ENCODE peak calls at places on chromosomes 13 and 19, in four cellular contexts. K is fibroblast of mammary gland; H is AG09309; J is stimulated activated CD4-positive, alpha-beta T cell treated with anti-CD3 and anti-CD28 coated beads, Interleukin-15, amount 100 ng/mL, for 1 hour. N is an unnamed sample.

GRCh38 chr13:85261757-85262346 is 537.4 kb downstream of the SLITRK6 start:
- DNase-seq in H (no peak), J (no peak), K (peak; percentile 0), N (no peak)

GRCh38 chr13:90979059-90979458 is 368.4 kb upstream of the MIR17HG start:
- DNase-seq in H (no peak), J (no peak), K (no peak), N (no peak)

GRCh38 chr19:29260477-29261317 is 47.7 kb upstream of the UQCRFS1 start:
- DNase-seq in H (no peak), K (peak; percentile 36), J (no peak), N (no peak)

GRCh38 chr19:38946229-38947010 is 15.7 kb downstream of the MRPS12 start:
- DNase-seq in H (no peak), K (no peak), J (no peak), N (no peak)

GRCh38 chr13:113299951-113300350 is 2.9 kb downstream of the LAMP1 start:
- DNase-seq in K (peak; percentile 43), H (no peak), J (no peak), N (no peak)

GRCh38 chr13:28094311-28094710 is 6.1 kb downstream of the FLT3 start:
- DNase-seq in K (no peak), H (no peak), J (no peak), N (no peak)

GRCh38 chr19:1266116-1266817 is 2.9 kb upstream of the CIRBP start:
- DNase-seq in J (peak; percentile 73), H (no peak), K (peak; percentile 87), N (no peak)

GRCh38 chr19:33291623-33292534 is 10.5 kb downstream of the CEBPA start:
- DNase-seq in H (no peak), J (no peak), K (no peak), N (no peak)

GRCh38 chr19:29084266-29084665 is 128.7 kb downstream of the UQCRFS1 start:
- DNase-seq in H (peak; percentile 4), K (peak; percentile 31), J (no peak), N (no peak)

GRCh38 chr13:57630661-57631606 is 610 bp upstream of the PCDH17 start:
- DNase-seq in H (no peak), J (no peak), K (peak; percentile 46), N (no peak)

GRCh38 chr13:20360041-20360491 is 127.9 kb upstream of the GJB6 start:
- DNase-seq in H (no peak), K (peak; percentile 76), J (no peak), N (no peak)

GRCh38 chr19:1307755-1308303 is 22.2 kb downstream of the EFNA2 start:
- DNase-seq in J (no peak), H (no peak), K (no peak), N (no peak)

GRCh38 chr19:54190942-54191670 is at the start of gene TSEN34:
- DNase-seq in J (peak; percentile 85), K (peak; percentile 70), H (no peak), N (no peak)

GRCh38 chr13:49356224-49356623 is 87.6 kb downstream of the CAB39L start:
- DNase-seq in H (peak; percentile 83), J (no peak), K (peak; percentile 91), N (peak; percentile 84)

GRCh38 chr19:2623743-2624142 is 78.8 kb downstream of the GNG7 start:
- DNase-seq in H (no peak), K (no peak), J (no peak), N (no peak)

GRCh38 chr19:54191671-54192453 is 754 bp downstream of the TSEN34 start:
- DNase-seq in H (no peak), J (no peak), K (no peak), N (no peak)

GRCh38 chr19:28867978-28868377 is 345.0 kb downstream of the UQCRFS1 start:
- DNase-seq in K (no peak), J (no peak), H (no peak), N (no peak)

GRCh38 chr19:55959996-55960675 is 12.5 kb downstream of the NLRP8 start:
- DNase-seq in H (no peak), J (no peak), K (no peak), N (no peak)

GRCh38 chr19:33150852-33151518 is 19.1 kb downstream of the WDR88 start:
- DNase-seq in J (no peak), K (no peak), H (no peak), N (no peak)

GRCh38 chr19:10651821-10652220 is 2.3 kb upstream of the ILF3 start:
- DNase-seq in J (no peak), K (no peak), H (no peak), N (no peak)

GRCh38 chr13:98888222-98888889 is 89.5 kb downstream of the DOCK9 start:
- DNase-seq in H (no peak), K (no peak), J (no peak), N (no peak)

GRCh38 chr13:99269627-99270252 is 11.6 kb upstream of the GPR18 start:
- DNase-seq in H (peak; percentile 40), K (peak; percentile 77), J (no peak), N (no peak)

GRCh38 chr19:14347999-14348889 is 33.0 kb upstream of the ADGRE5 start:
- DNase-seq in H (no peak), J (peak; percentile 35), K (peak; percentile 43), N (no peak)

GRCh38 chr19:49771674-49772139 is 4.9 kb downstream of the AP2A1 start:
- DNase-seq in J (no peak), H (no peak), K (no peak), N (no peak)

GRCh38 chr19:27966390-27966816 is 1246.5 kb downstream of the UQCRFS1 start:
- DNase-seq in H (no peak), J (no peak), K (peak; percentile 27), N (no peak)

GRCh38 chr19:41123716-41124244 is 9.5 kb downstream of the CYP2F1 start:
- DNase-seq in K (no peak), J (no peak), H (no peak), N (no peak)

GRCh38 chr13:113448885-113449692 is 4.2 kb downstream of the ADPRHL1 start:
- DNase-seq in J (peak; percentile 43), K (peak; percentile 93), H (no peak), N (no peak)

GRCh38 chr13:44574466-44574855 is 1.7 kb downstream of the TSC22D1 start:
- DNase-seq in J (no peak), H (no peak), K (peak; percentile 40), N (no peak)

GRCh38 chr19:8593931-8594330 is 16.6 kb downstream of the ADAMTS10 start:
- DNase-seq in K (no peak), H (no peak), J (no peak), N (no peak)

GRCh38 chr19:29528946-29529645 is 3.3 kb downstream of the VSTM2B start:
- DNase-seq in H (no peak), J (no peak), K (no peak), N (no peak)

GRCh38 chr19:16139752-16140151 is 3.7 kb upstream of the HSH2D start:
- DNase-seq in H (no peak), J (no peak), K (no peak), N (no peak)

GRCh38 chr13:110415669-110416068 is 108.6 kb downstream of the COL4A2 start:
- DNase-seq in K (peak; percentile 62), H (no peak), J (no peak), N (no peak)

GRCh38 chr13:85651440-85651839 is 147.8 kb downstream of the SLITRK6 start:
- DNase-seq in H (no peak), J (no peak), K (no peak), N (no peak)

GRCh38 chr19:10333758-10334339 is 520 bp upstream of the RAVER1 start:
- DNase-seq in H (no peak), J (no peak), K (no peak), N (no peak)

GRCh38 chr13:51906581-51906980 is 44.8 kb downstream of the CCDC70 start:
- DNase-seq in H (no peak), J (no peak), K (no peak), N (no peak)

GRCh38 chr19:38850976-38851621 is 1.3 kb upstream of the HNRNPL start:
- DNase-seq in K (no peak), H (no peak), J (no peak), N (no peak)

N was measured in AG04449.